ENCODE peak calls at places on chromosomes 5 and 9, in eight cellular contexts. D is activated CD4-positive, CD25-positive, alpha-beta regulatory T cell treated with anti-CD3 and anti-CD28 coated beads, Interleukin-2, amount 50 U/mL, for 16 hours; C is stimulated activated naive CD8-positive, alpha-beta T cell treated with anti-CD3 and anti-CD28 coated beads, Interleukin-15, amount 100 ng/mL, for 72 hours; H is fibroblast of lung; N is SW 1271; P is body of pancreas; Q is left colon; O is CD8-positive, alpha-beta memory T cell. L is an unnamed sample.

GRCh38 chr9:128138001-128138400 is 10.5 kb upstream of the PTGES2 start:
- DNase-seq in D (no peak), C (no peak), H (no peak), N (no peak), P (no peak), Q (peak), O (no peak), L (no peak)

GRCh38 chr5:72817076-72817476 is 615 bp downstream of the TNPO1 start:
- DNase-seq in D (no peak), C (peak), H (peak), N (no peak), P (peak), Q (peak), O (peak), L (peak)

GRCh38 chr5:68182534-68182933 is 33.0 kb upstream of the PIK3R1 start:
- DNase-seq in D (no peak), C (no peak), H (no peak), N (no peak), P (no peak), Q (no peak), O (no peak), L (no peak)

GRCh38 chr5:147445951-147446350 is 63.9 kb downstream of the DPYSL3 start:
- DNase-seq in D (no peak), C (no peak), H (no peak), N (no peak), P (no peak), Q (no peak), O (no peak), L (no peak)

GRCh38 chr9:85451680-85452079 is 290.1 kb downstream of the AGTPBP1 start:
- DNase-seq in D (no peak), C (no peak), H (no peak), N (no peak), P (no peak), Q (no peak), O (no peak), L (no peak)

GRCh38 chr9:14747116-14747515 is 24.6 kb upstream of the CER1 start:
- DNase-seq in D (no peak), C (no peak), H (no peak), N (no peak), P (no peak), Q (no peak), O (no peak), L (no peak)

GRCh38 chr5:75668988-75669760 is 48.1 kb downstream of the POC5 start:
- DNase-seq in D (peak), C (peak), H (no peak), N (no peak), P (peak), Q (peak), O (peak), L (no peak)

GRCh38 chr9:113738898-113739604 is 137.1 kb upstream of the ZNF618 start:
- DNase-seq in D (no peak), C (peak), H (no peak), N (no peak), P (no peak), Q (no peak), O (no peak), L (no peak)

GRCh38 chr9:88387035-88387732 is 1.1 kb upstream of the SPIN1 start:
- DNase-seq in D (peak), C (peak), H (peak), N (no peak), P (peak), Q (peak), O (peak), L (peak)

GRCh38 chr9:81002242-81002641 is 687.1 kb downstream of the TLE1 start:
- DNase-seq in D (no peak), C (peak), H (no peak), N (no peak), P (no peak), Q (no peak), O (no peak), L (no peak)